ENCODE peak calls at places on chromosomes 2 and 18, in seven cellular contexts. E is K562, D is A549, I is IMR-90, F is GM12891, S is prostate gland, T is spleen. O is an unnamed sample.

GRCh38 chr2:203446071-203446481 is 89.0 kb downstream of the RAPH1 start:
- DNase-seq in E (no peak), D (no peak), I (peak), F (no peak), S (no peak), T (no peak), O (no peak)

GRCh38 chr2:149538138-149538833 is 49.3 kb downstream of the MMADHC start:
- DNase-seq in E (no peak), D (no peak), I (no peak), F (no peak), S (no peak), T (no peak), O (no peak)

GRCh38 chr2:106038598-106039375 is 155.3 kb downstream of the UXS1 start:
- DNase-seq in E (no peak), D (no peak), I (no peak), F (no peak), S (no peak), T (no peak), O (no peak)

GRCh38 chr18:2707559-2708168 is 52.1 kb downstream of the SMCHD1 start:
- DNase-seq in E (no peak), D (no peak), I (no peak), F (no peak), S (no peak), T (no peak), O (no peak)

GRCh38 chr18:50372743-50373142 is 2.1 kb upstream of the SKA1 start:
- DNase-seq in E (peak), D (no peak), I (no peak), F (no peak), S (no peak), T (no peak), O (no peak)

GRCh38 chr2:223601932-223602676 is at the start of gene SCG2:
- DNase-seq in E (peak), D (peak), I (peak), F (peak), S (peak), T (peak), O (peak)

GRCh38 chr2:38610851-38611801 is 8.4 kb upstream of the HNRNPLL start:
- DNase-seq in E (no peak), D (no peak), I (peak), F (no peak), S (no peak), T (no peak), O (no peak)

GRCh38 chr2:38960609-38961320 is 71.1 kb downstream of the ARHGEF33 start:
- DNase-seq in E (no peak), D (no peak), I (no peak), F (no peak), S (no peak), T (no peak), O (no peak)

GRCh38 chr2:215727507-215728503 is 285.5 kb downstream of the MREG start:
- DNase-seq in E (no peak), D (no peak), I (peak), F (no peak), S (no peak), T (no peak), O (no peak)

GRCh38 chr2:219104107-219105050 is 43.7 kb upstream of the IHH start:
- DNase-seq in E (peak), D (peak), I (peak), F (peak), S (no peak), T (no peak), O (peak)

GRCh38 chr2:181463573-181463972 is 6.4 kb downstream of the ITGA4 start:
- DNase-seq in E (no peak), D (no peak), I (no peak), F (no peak), S (no peak), T (no peak), O (no peak)

GRCh38 chr2:181459646-181460045 is 2.5 kb downstream of the ITGA4 start:
- DNase-seq in E (no peak), D (no peak), I (peak), F (no peak), S (no peak), T (no peak), O (no peak)

GRCh38 chr2:181458881-181459280 is 1.7 kb downstream of the ITGA4 start:
- DNase-seq in E (no peak), D (no peak), I (no peak), F (no peak), S (no peak), T (no peak), O (no peak)

GRCh38 chr2:181462032-181462431 is 4.8 kb downstream of the ITGA4 start:
- DNase-seq in E (no peak), D (no peak), I (peak), F (no peak), S (no peak), T (no peak), O (no peak)

GRCh38 chr2:181461056-181461630 is 4.0 kb downstream of the ITGA4 start:
- DNase-seq in E (no peak), D (no peak), I (no peak), F (no peak), S (no peak), T (peak), O (no peak)
- TF ChIP-seq POLR2A in E (no peak), D (no peak), I (no peak), F (peak), S (no peak), T (peak), O (no peak)

GRCh38 chr2:264493-265468 is at the start of gene ACP1:
- DNase-seq in E (peak), D (peak), I (peak), F (peak), S (peak), T (peak), O (peak)
- TF ChIP-seq POLR2A in E (peak), D (peak), I (peak), F (peak), S (peak), T (peak), O (peak)

GRCh38 chr2:200864206-200864976 is at the start of gene CLK1:
- DNase-seq in E (peak), D (peak), I (peak), F (peak), S (peak), T (peak), O (peak)
- TF ChIP-seq POLR2A in E (peak), D (peak), I (peak), F (peak), S (peak), T (peak), O (peak)

GRCh38 chr2:208278549-208278948 is 12.5 kb downstream of the PIKFYVE start:
- DNase-seq in E (no peak), D (no peak), I (no peak), F (no peak), S (no peak), T (no peak), O (no peak)

GRCh38 chr2:208280933-208281332 is 14.9 kb downstream of the PIKFYVE start:
- DNase-seq in E (no peak), D (no peak), I (peak), F (no peak), S (no peak), T (no peak), O (no peak)

GRCh38 chr2:208274748-208275147 is 8.7 kb downstream of the PIKFYVE start:
- DNase-seq in E (no peak), D (no peak), I (no peak), F (no peak), S (no peak), T (no peak), O (no peak)

GRCh38 chr2:208279236-208279635 is 13.2 kb downstream of the PIKFYVE start:
- DNase-seq in E (no peak), D (no peak), I (no peak), F (no peak), S (no peak), T (no peak), O (no peak)

DNA sequence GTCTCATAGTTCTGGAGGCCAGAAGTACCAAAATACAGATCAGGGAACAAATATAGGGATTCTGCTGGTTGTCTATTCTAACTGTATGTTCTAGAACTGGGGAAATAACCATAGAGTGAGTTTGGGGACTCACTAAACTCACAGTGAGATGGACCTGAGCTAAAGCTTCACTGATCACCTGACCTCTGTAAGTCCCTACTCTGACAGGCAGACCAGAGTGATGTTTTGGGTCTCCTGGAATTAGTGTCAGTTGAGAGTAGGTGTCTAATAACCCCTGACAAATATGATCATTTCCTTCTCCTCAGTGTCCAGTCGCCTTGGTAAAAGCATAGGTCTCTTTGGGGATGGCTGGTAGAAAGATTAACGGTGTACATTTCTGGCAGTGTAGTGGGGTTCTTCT is 14.2 kb downstream of the PIKFYVE start:
- DNase-seq in E (no peak), D (no peak), I (no peak), F (no peak), S (no peak), T (no peak), O (no peak)
- TF ChIP-seq POLR2A in E (no peak), D (no peak), I (no peak), F (no peak), S (no peak), T (no peak), O (no peak)

DNA sequence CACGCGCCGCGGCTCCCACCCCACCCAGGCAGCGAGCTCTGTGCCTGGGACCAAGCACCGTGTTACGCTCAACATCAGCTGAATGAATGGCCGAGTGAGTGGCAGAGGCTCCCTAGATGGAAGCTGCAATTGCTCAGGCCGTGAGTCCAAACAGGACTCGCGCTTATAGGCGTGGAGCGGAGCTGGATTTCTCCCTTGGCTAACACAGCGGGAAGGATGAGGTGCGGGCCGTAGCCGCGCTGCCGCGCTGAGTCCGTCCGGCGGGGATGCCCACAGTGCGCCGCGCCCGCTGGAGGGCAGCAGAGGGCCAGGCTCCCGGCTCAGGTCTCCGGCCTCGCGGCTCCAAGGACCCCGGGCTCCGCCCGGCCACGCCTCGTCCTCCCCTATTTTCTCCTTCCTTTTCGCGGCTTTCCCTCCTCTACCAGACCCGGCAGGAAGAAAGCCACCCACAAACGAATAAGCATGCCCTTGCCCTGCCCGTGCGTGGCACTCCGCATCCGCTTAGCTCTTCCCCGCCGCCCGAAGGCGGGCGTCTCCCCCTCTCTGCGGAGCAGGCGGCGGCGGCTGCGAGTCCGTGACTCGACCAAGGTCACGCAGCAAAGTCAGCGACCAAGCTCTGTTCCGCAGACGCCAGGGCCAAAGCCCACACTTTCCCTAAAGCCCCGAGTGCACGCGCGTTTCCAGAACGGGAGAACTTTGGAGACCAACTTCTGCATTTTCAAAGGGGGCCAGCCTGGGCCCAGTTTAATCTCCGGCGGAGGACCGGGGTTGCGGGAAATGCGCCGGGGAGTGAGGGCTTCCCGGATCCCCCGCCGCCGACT is 48.5 kb downstream of the KCNIP3 start:
- DNase-seq in E (peak), D (peak), I (peak), F (peak), S (peak), T (peak), O (peak)
- TF ChIP-seq POLR2A in E (peak), D (peak), I (no peak), F (no peak), S (no peak), T (no peak), O (no peak)

DNA sequence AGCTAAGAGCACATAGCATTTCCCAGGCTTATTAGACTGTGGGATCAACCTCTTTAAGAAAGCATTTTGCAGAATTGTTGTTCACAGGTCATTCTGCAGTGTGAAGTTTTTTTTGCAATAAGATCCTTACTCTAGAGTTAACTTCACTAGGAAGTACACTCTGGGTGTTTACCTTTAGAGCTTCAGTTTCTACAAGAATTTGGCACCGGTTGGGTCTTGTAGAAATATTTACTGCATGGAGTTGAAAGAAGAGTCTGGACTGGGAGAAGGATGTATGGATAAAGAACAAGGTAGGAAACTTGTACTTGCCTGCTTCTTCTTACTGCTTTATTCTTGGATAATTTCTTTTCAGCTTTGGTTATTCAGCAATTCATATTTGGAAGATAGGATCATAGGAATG is 944.9 kb upstream of the GYPC start:
- DNase-seq in E (no peak), D (no peak), I (no peak), F (no peak), S (peak), T (no peak), O (no peak)
- TF ChIP-seq POLR2A in E (no peak), D (no peak), I (no peak), F (no peak), S (no peak), T (no peak), O (no peak)

GRCh38 chr2:241105641-241106040 is 3.6 kb upstream of the MTERF4 start:
- DNase-seq in E (peak), D (no peak), I (no peak), F (no peak), S (no peak), T (no peak), O (no peak)

GRCh38 chr2:241103176-241103595 is 1.1 kb upstream of the MTERF4 start:
- DNase-seq in E (no peak), D (no peak), I (no peak), F (no peak), S (no peak), T (no peak), O (no peak)

GRCh38 chr2:241107384-241107783 is 5.3 kb upstream of the MTERF4 start:
- DNase-seq in E (no peak), D (no peak), I (no peak), F (no peak), S (no peak), T (no peak), O (no peak)

GRCh38 chr2:241099246-241099645 is 2.8 kb downstream of the MTERF4 start:
- DNase-seq in E (no peak), D (no peak), I (no peak), F (no peak), S (no peak), T (no peak), O (no peak)

DNA sequence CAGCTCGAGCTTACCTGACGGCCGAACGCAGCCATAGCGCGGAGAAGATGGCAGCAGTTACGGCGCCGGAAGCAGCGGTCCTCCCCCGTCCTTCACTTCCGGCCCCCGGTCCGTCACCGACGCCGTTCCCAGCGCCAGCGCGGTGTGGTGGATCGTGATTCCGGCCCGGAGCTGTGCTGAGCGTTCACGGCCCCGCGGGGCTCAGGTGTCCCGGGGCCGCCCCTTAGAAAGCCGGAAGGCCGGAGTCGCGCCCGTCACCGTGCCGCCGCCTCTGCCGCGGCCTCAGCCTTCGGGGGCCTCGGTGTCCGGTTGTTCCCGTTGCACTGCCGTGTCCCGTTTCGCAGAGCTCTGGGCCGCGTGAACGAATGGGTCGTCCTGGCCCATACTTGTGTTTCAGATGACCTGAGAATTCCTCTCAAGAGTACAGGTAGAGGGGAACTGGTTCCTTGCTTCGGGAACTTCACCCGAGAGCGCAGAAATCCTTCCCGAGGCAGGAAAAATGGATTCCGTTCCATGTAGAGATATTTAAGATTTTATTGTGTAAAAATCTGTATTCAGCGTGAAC is at the start of gene MTERF4:
- DNase-seq in E (peak), D (peak), I (peak), F (peak), S (peak), T (peak), O (peak)
- TF ChIP-seq POLR2A in E (peak), D (peak), I (no peak), F (peak), S (peak), T (peak), O (peak)

GRCh38 chr2:159921752-159922404 is 123.9 kb upstream of the CD302 start:
- DNase-seq in E (peak), D (peak), I (peak), F (peak), S (peak), T (peak), O (peak)
- TF ChIP-seq POLR2A in E (no peak), D (no peak), I (no peak), F (peak), S (no peak), T (no peak), O (no peak)

DNA sequence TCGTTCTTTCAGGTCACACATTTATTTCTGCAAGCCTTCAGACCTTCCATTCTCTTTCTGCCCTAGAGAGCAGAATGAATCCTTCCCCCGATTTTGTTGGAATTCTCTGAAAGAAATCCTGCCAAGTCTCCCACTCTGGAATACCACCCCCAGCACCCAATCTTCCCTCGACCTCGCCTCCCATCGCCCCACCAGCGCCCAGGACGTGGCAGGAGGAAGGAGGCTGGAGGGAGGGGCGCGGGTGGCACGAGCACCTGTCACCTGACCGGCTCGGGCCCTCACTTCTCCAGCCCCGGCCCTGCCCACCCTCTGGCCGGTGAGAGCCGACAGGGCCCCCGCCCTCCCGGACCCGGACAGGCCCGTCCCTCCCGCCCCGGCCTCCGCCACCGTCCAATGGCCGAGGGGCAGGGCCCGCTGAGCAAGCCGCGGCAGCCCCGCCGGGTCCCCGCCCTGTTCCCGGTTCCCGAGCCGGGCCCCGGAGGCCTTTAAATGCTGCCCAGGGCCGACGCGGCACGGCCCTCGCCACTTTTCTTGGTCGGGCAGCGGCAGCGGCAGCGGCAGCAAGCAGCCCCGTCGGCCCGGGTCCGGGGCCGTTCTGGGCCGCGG is at the start of gene LGALSL:
- DNase-seq in E (peak), D (peak), I (peak), F (peak), S (peak), T (peak), O (peak)
- TF ChIP-seq POLR2A in E (no peak), D (no peak), I (no peak), F (no peak), S (peak), T (peak), O (no peak)

GRCh38 chr18:23485386-23485785 is 17.9 kb upstream of the RMC1 start:
- DNase-seq in E (no peak), D (no peak), I (no peak), F (no peak), S (no peak), T (no peak), O (no peak)

GRCh38 chr18:23484783-23485182 is 18.5 kb upstream of the RMC1 start:
- DNase-seq in E (no peak), D (no peak), I (no peak), F (no peak), S (no peak), T (no peak), O (no peak)

GRCh38 chr18:23493654-23494053 is 9.7 kb upstream of the RMC1 start:
- DNase-seq in E (no peak), D (no peak), I (no peak), F (no peak), S (no peak), T (no peak), O (no peak)

GRCh38 chr18:23487738-23488625 is 15.3 kb upstream of the RMC1 start:
- DNase-seq in E (peak), D (no peak), I (peak), F (no peak), S (no peak), T (peak), O (no peak)
- TF ChIP-seq POLR2A in E (peak), D (no peak), I (no peak), F (no peak), S (no peak), T (no peak), O (no peak)